ENCODE peak calls at places on chromosomes 6 and 20, in four cellular contexts. I, S, J and E are unnamed samples.

GRCh38 chr6:168504366-168504765 is 63.4 kb downstream of the SMOC2 start:
- DNase-seq in I (no peak), S (no peak), J (no peak), E (no peak)

GRCh38 chr20:43681468-43681942 is 14.6 kb downstream of the MYBL2 start:
- DNase-seq in I (no peak), S (no peak), J (no peak), E (peak; percentile 55)

GRCh38 chr20:15039088-15039762 is 701.8 kb upstream of the FLRT3 start:
- DNase-seq in I (no peak), S (no peak), J (peak; percentile 16), E (peak; percentile 45)

GRCh38 chr6:149196091-149196490 is 121.4 kb upstream of the TAB2 start:
- DNase-seq in I (no peak), S (no peak), J (no peak), E (no peak)

GRCh38 chr6:34585512-34586045 is 29.4 kb upstream of the SPDEF start:
- DNase-seq in I (no peak), S (no peak), J (no peak), E (no peak)

GRCh38 chr6:2986722-2987196 is 12.9 kb upstream of the NQO2 start:
- DNase-seq in I (no peak), S (no peak), J (no peak), E (no peak)

GRCh38 chr6:157531986-157532365 is 151.0 kb downstream of the ZDHHC14 start:
- DNase-seq in I (no peak), S (no peak), J (no peak), E (peak; percentile 59)

GRCh38 chr20:32909896-32910571 is 51.3 kb downstream of the EFCAB8 start:
- DNase-seq in I (no peak), S (no peak), J (no peak), E (peak; percentile 46)

GRCh38 chr20:20184711-20185110 is 132.4 kb downstream of the CFAP61 start:
- DNase-seq in I (no peak), S (no peak), J (no peak), E (no peak)

GRCh38 chr6:620950-621349 is 36.0 kb downstream of the HUS1B start:
- DNase-seq in I (no peak), S (no peak), J (no peak), E (no peak)

GRCh38 chr20:63099426-63100267 is 92.9 kb upstream of the BHLHE23 start:
- DNase-seq in I (no peak), S (peak; percentile 10), J (peak; percentile 20), E (peak; percentile 55)

GRCh38 chr20:54510546-54511129 is 35.2 kb downstream of the DOK5 start:
- DNase-seq in I (no peak), S (peak; percentile 46), J (no peak), E (no peak)

GRCh38 chr20:19949195-19949867 is 67.8 kb upstream of the NAA20 start:
- DNase-seq in I (no peak), S (no peak), J (no peak), E (no peak)

GRCh38 chr6:155026366-155027045 is 31.4 kb downstream of the TIAM2 start:
- DNase-seq in I (no peak), S (no peak), J (peak; percentile 80), E (no peak)

GRCh38 chr20:37198962-37199660 is 19.8 kb upstream of the MROH8 start:
- DNase-seq in I (no peak), S (no peak), J (no peak), E (no peak)

GRCh38 chr6:38612386-38612965 is 27.3 kb downstream of the BTBD9 start:
- DNase-seq in I (no peak), S (no peak), J (peak; percentile 0), E (peak; percentile 54)

GRCh38 chr6:106511274-106512047 is 117.8 kb downstream of the RTN4IP1 start:
- DNase-seq in I (no peak), S (peak; percentile 50), J (no peak), E (peak; percentile 41)

GRCh38 chr6:134436281-134436815 is 118.4 kb upstream of the SGK1 start:
- DNase-seq in I (no peak), S (no peak), J (peak; percentile 89), E (no peak)

GRCh38 chr20:9689041-9689440 is 149.8 kb downstream of the PAK5 start:
- DNase-seq in I (no peak), S (no peak), J (no peak), E (no peak)

GRCh38 chr6:150377211-150377781 is 8.5 kb downstream of the IYD start:
- DNase-seq in I (no peak), S (no peak), J (no peak), E (no peak)

GRCh38 chr6:82268301-82268846 is 20.8 kb upstream of the IBTK start:
- DNase-seq in I (no peak), S (no peak), J (no peak), E (no peak)

GRCh38 chr20:46694484-46694883 is 5.2 kb upstream of the TP53RK start:
- DNase-seq in I (no peak), S (no peak), J (peak; percentile 54), E (no peak)

GRCh38 chr6:26187981-26188635 is 100.9 kb downstream of the HFE start:
- DNase-seq in I (no peak), S (no peak), J (peak; percentile 63), E (peak; percentile 56)

GRCh38 chr20:34573541-34573940 is 15.0 kb downstream of the MAP1LC3A start:
- DNase-seq in I (no peak), S (no peak), J (no peak), E (no peak)

GRCh38 chr6:7672066-7673062 is 53.5 kb upstream of the BMP6 start:
- DNase-seq in I (no peak), S (no peak), J (no peak), E (no peak)

GRCh38 chr6:134035823-134036296 is 16.6 kb downstream of the SLC2A12 start:
- DNase-seq in I (no peak), S (no peak), J (peak; percentile 50), E (no peak)

GRCh38 chr20:41204304-41205265 is 67.2 kb downstream of the PLCG1 start:
- DNase-seq in I (no peak), S (no peak), J (no peak), E (no peak)

GRCh38 chr6:167747645-167748044 is 79.1 kb upstream of the AFDN start:
- DNase-seq in I (no peak), S (no peak), J (no peak), E (no peak)

GRCh38 chr20:24164360-24164759 is 175.8 kb upstream of the GGTLC1 start:
- DNase-seq in I (no peak), S (peak; percentile 76), J (peak; percentile 19), E (peak; percentile 67)

GRCh38 chr20:59273699-59274380 is 26.6 kb upstream of the EDN3 start:
- DNase-seq in I (no peak), S (no peak), J (no peak), E (no peak)

GRCh38 chr6:50661636-50662035 is 51.7 kb upstream of the TFAP2D start:
- DNase-seq in I (no peak), S (no peak), J (no peak), E (no peak)

GRCh38 chr6:87661016-87661415 is 41.0 kb downstream of the AKIRIN2 start:
- DNase-seq in I (no peak), S (no peak), J (no peak), E (no peak)

GRCh38 chr6:128209771-128210170 is 308.9 kb upstream of the THEMIS start:
- DNase-seq in I (no peak), S (no peak), J (no peak), E (no peak)

GRCh38 chr20:3869839-3870634 is 19.1 kb upstream of the PANK2 start:
- DNase-seq in I (no peak), S (no peak), J (no peak), E (no peak)

GRCh38 chr6:148952147-148953041 is 205.6 kb downstream of the UST start:
- DNase-seq in I (no peak), S (no peak), J (no peak), E (no peak)

GRCh38 chr6:20158691-20159090 is 53.6 kb downstream of the MBOAT1 start:
- DNase-seq in I (no peak), S (no peak), J (no peak), E (no peak)

GRCh38 chr20:18397090-18397489 is 69.7 kb downstream of the DZANK1 start:
- DNase-seq in I (no peak), S (no peak), J (no peak), E (no peak)